ENCODE peak calls at places on chromosomes 7 and 10, in four cellular contexts. C is transverse colon, K is left cardiac atrium, S is activated B cell treated with CpG ODN at 0.5 μM for 24 hours. O is an unnamed sample.

GRCh38 chr10:77446700-77447099 is 190.9 kb downstream of the KCNMA1 start:
- DNase-seq in C (no peak), K (no peak), S (no peak), O (no peak)

GRCh38 chr10:61882621-61883375 is 18.7 kb upstream of the ARID5B start:
- DNase-seq in C (no peak), K (no peak), S (no peak), O (no peak)

GRCh38 chr10:128029280-128029618 is 97.0 kb downstream of the MKI67 start:
- DNase-seq in C (no peak), K (no peak), S (no peak), O (no peak)

GRCh38 chr7:47582748-47583740 is 1.1 kb upstream of the TNS3 start:
- DNase-seq in C (no peak), K (no peak), S (no peak), O (no peak)

GRCh38 chr10:51272580-51272979 is 198.3 kb downstream of the PRKG1 start:
- DNase-seq in C (no peak), K (no peak), S (no peak), O (no peak)

GRCh38 chr10:104424719-104425118 is 71.1 kb downstream of the CFAP58 start:
- DNase-seq in C (no peak), K (no peak), S (no peak), O (no peak)

GRCh38 chr10:71725998-71726672 is 6.6 kb upstream of the C10orf105 start:
- DNase-seq in C (peak), K (no peak), S (no peak), O (no peak)

GRCh38 chr7:113440173-113440572 is 321.8 kb upstream of the SMIM30 start:
- DNase-seq in C (no peak), K (no peak), S (no peak), O (no peak)